ENCODE peak calls at places on chromosomes 3 and 15, in six cellular contexts. One of them, this sample, is unnamed. For H3K9me3, the result is how much of the 10 kb centered on the place peaks cover.

GRCh38 chr15:69290346-69291164 is 8.2 kb upstream of the PAQR5 start:
- DNase-seq in aorta: no peak
- DNase-seq in PC-9: no peak
- DNase-seq in HAP-1: no peak
- DNase-seq in endodermal cell: peak
- DNase-seq in naive thymus-derived CD4-positive, alpha-beta T cell: no peak
- DNase-seq in this sample: peak

GRCh38 chr3:31980530-31981205 is 394 bp downstream of the OSBPL10 start:
- DNase-seq in HAP-1: peak
- DNase-seq in endodermal cell: peak
- DNase-seq in aorta: peak
- DNase-seq in PC-9: peak
- DNase-seq in naive thymus-derived CD4-positive, alpha-beta T cell: peak
- DNase-seq in this sample: peak

GRCh38 chr15:84598993-84599392 is 1.8 kb upstream of the ZSCAN2 start:
- DNase-seq in aorta: no peak
- DNase-seq in naive thymus-derived CD4-positive, alpha-beta T cell: no peak
- DNase-seq in HAP-1: peak
- DNase-seq in PC-9: peak
- DNase-seq in endodermal cell: peak
- DNase-seq in this sample: no peak

GRCh38 chr15:85636351-85636750 is 158.4 kb downstream of the KLHL25 start:
- DNase-seq in aorta: no peak
- DNase-seq in endodermal cell: no peak
- DNase-seq in HAP-1: no peak
- DNase-seq in PC-9: no peak
- DNase-seq in naive thymus-derived CD4-positive, alpha-beta T cell: no peak
- DNase-seq in this sample: no peak

GRCh38 chr3:161101609-161102008 is 3.5 kb downstream of the B3GALNT1 start:
- DNase-seq in HAP-1: no peak
- DNase-seq in endodermal cell: no peak
- DNase-seq in naive thymus-derived CD4-positive, alpha-beta T cell: no peak
- DNase-seq in PC-9: no peak
- DNase-seq in aorta: no peak
- DNase-seq in this sample: no peak

GRCh38 chr15:36908991-36909390 is 191.4 kb downstream of the MEIS2 start:
- DNase-seq in naive thymus-derived CD4-positive, alpha-beta T cell: no peak
- DNase-seq in PC-9: no peak
- DNase-seq in aorta: no peak
- DNase-seq in HAP-1: no peak
- DNase-seq in endodermal cell: no peak
- DNase-seq in this sample: no peak

GRCh38 chr3:17142516-17142915 is 257.8 kb downstream of the PLCL2 start:
- DNase-seq in HAP-1: no peak
- DNase-seq in PC-9: no peak
- DNase-seq in endodermal cell: no peak
- DNase-seq in aorta: no peak
- DNase-seq in naive thymus-derived CD4-positive, alpha-beta T cell: no peak
- DNase-seq in this sample: no peak

GRCh38 chr15:66095871-66096710 is 157.5 kb downstream of the MEGF11 start:
- DNase-seq in naive thymus-derived CD4-positive, alpha-beta T cell: no peak
- DNase-seq in aorta: no peak
- DNase-seq in PC-9: no peak
- DNase-seq in endodermal cell: peak
- DNase-seq in HAP-1: no peak
- DNase-seq in this sample: peak

GRCh38 chr15:62248277-62248974 is 83.3 kb upstream of the C2CD4B start:
- DNase-seq in naive thymus-derived CD4-positive, alpha-beta T cell: no peak
- DNase-seq in HAP-1: no peak
- DNase-seq in PC-9: peak
- DNase-seq in endodermal cell: no peak
- DNase-seq in aorta: no peak
- DNase-seq in this sample: no peak

GRCh38 chr15:75104804-75105557 is 81.6 kb downstream of the PPCDC start:
- DNase-seq in HAP-1: no peak
- DNase-seq in PC-9: peak
- DNase-seq in naive thymus-derived CD4-positive, alpha-beta T cell: no peak
- DNase-seq in endodermal cell: no peak
- DNase-seq in aorta: peak
- DNase-seq in this sample: no peak

GRCh38 chr15:64430000-64430735 is 30.2 kb upstream of the ZNF609 start:
- DNase-seq in HAP-1: peak
- DNase-seq in PC-9: no peak
- DNase-seq in endodermal cell: peak
- DNase-seq in aorta: no peak
- DNase-seq in naive thymus-derived CD4-positive, alpha-beta T cell: peak
- DNase-seq in this sample: no peak

GRCh38 chr15:21267686-21268395 is 172.5 kb downstream of the POTEB3 start:
- DNase-seq in aorta: no peak
- DNase-seq in endodermal cell: no peak
- DNase-seq in HAP-1: no peak
- DNase-seq in PC-9: no peak
- DNase-seq in naive thymus-derived CD4-positive, alpha-beta T cell: no peak
- DNase-seq in this sample: no peak

GRCh38 chr3:134388748-134389485 is 14.7 kb upstream of the AMOTL2 start:
- DNase-seq in aorta: no peak
- DNase-seq in HAP-1: no peak
- DNase-seq in PC-9: no peak
- DNase-seq in naive thymus-derived CD4-positive, alpha-beta T cell: no peak
- DNase-seq in endodermal cell: no peak
- DNase-seq in this sample: no peak

GRCh38 chr3:126485956-126486884 is 10.5 kb upstream of the ZXDC start:
- DNase-seq in endodermal cell: no peak
- DNase-seq in aorta: peak
- DNase-seq in PC-9: no peak
- DNase-seq in HAP-1: no peak
- DNase-seq in naive thymus-derived CD4-positive, alpha-beta T cell: no peak
- DNase-seq in this sample: no peak

GRCh38 chr3:178392553-178392952 is 143.7 kb upstream of the KCNMB2 start:
- DNase-seq in HAP-1: no peak
- DNase-seq in endodermal cell: no peak
- DNase-seq in PC-9: no peak
- DNase-seq in aorta: no peak
- DNase-seq in naive thymus-derived CD4-positive, alpha-beta T cell: no peak
- DNase-seq in this sample: no peak

GRCh38 chr3:127473244-127474024 is 117.1 kb downstream of the TPRA1 start:
- DNase-seq in naive thymus-derived CD4-positive, alpha-beta T cell: no peak
- DNase-seq in HAP-1: peak
- DNase-seq in PC-9: peak
- DNase-seq in endodermal cell: peak
- DNase-seq in aorta: no peak
- DNase-seq in this sample: no peak

GRCh38 chr15:90097475-90097874 is 4.8 kb downstream of the IDH2 start:
- DNase-seq in endodermal cell: no peak
- DNase-seq in aorta: peak
- DNase-seq in naive thymus-derived CD4-positive, alpha-beta T cell: peak
- DNase-seq in HAP-1: no peak
- DNase-seq in PC-9: no peak
- DNase-seq in this sample: no peak

GRCh38 chr3:160968731-160969130 is 136.4 kb downstream of the B3GALNT1 start:
- DNase-seq in naive thymus-derived CD4-positive, alpha-beta T cell: no peak
- DNase-seq in PC-9: no peak
- DNase-seq in aorta: no peak
- DNase-seq in HAP-1: no peak
- DNase-seq in endodermal cell: no peak
- DNase-seq in this sample: no peak

GRCh38 chr3:168498194-168498593 is 402.5 kb upstream of the GOLIM4 start:
- DNase-seq in HAP-1: no peak
- DNase-seq in aorta: no peak
- DNase-seq in PC-9: no peak
- DNase-seq in naive thymus-derived CD4-positive, alpha-beta T cell: no peak
- DNase-seq in endodermal cell: no peak
- DNase-seq in this sample: no peak

GRCh38 chr3:89314454-89314853 is 207.0 kb downstream of the EPHA3 start:
- DNase-seq in aorta: no peak
- DNase-seq in endodermal cell: peak
- DNase-seq in naive thymus-derived CD4-positive, alpha-beta T cell: no peak
- DNase-seq in PC-9: no peak
- DNase-seq in HAP-1: peak
- DNase-seq in this sample: no peak

DNA sequence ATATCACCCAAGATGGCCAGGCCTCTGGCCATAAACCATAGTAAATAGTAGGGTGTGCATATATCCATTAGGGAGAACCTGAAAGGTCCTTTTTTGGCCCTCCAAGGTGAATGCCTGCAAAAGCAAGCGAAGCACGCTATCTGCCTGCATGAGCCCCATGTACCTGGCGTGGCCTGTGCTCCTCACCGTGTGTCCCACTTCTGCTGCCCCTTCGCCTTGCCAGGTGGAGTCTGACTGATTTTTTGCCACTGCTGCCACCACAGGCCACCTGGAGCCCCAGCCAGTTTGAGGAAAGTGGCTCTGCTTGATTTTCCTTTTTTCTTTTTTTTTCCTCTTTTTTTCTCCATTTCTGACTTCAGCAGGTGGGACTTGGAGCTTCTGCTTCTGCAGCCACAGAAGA is 139.7 kb downstream of the SNRPN start:
- DNase-seq in PC-9: no peak
- DNase-seq in endodermal cell: peak
- DNase-seq in HAP-1: no peak
- DNase-seq in aorta: no peak
- DNase-seq in naive thymus-derived CD4-positive, alpha-beta T cell: no peak
- DNase-seq in this sample: no peak
- H3K9me3 ChIP-seq in PC-9: under half
- H3K9me3 ChIP-seq in endodermal cell: under half
- H3K9me3 ChIP-seq in HAP-1: under half
- H3K9me3 ChIP-seq in aorta: under half
- H3K9me3 ChIP-seq in naive thymus-derived CD4-positive, alpha-beta T cell: half or more
- H3K9me3 ChIP-seq in this sample: half or more

DNA sequence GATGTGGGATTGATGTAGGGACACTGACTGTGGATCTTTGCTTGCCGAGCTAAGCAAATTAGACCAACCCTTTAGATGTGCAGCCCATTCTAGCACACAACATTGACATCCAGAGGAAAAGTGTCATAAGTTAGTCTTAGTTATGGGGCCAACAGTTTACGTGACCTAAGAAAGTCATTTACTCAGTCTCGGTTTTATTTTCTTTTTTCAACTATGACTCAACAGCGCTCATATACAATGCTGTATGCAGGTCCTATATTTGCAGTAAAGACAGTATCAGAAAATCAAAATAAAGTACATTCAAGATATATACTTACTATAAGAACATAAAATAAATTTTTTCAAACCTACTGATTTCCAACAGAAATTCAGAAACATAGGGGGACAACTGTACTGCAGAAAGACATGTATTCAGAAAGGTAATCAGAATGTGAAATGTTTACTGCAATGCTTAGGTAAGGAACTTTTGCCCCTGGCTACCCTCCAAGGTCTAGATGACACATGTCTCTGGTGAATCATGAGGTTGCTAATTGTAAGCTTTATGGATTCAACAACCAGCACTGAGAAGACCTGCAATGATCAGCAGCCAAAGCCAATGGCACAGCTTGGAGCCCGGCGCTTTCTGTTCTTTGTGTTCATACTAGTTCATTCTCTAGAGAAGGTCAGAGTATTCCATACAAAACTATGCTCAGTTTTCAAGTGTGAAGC is 317.5 kb upstream of the CNTN6 start:
- DNase-seq in HAP-1: no peak
- DNase-seq in PC-9: no peak
- DNase-seq in endodermal cell: no peak
- DNase-seq in aorta: no peak
- DNase-seq in naive thymus-derived CD4-positive, alpha-beta T cell: no peak
- DNase-seq in this sample: no peak
- H3K9me3 ChIP-seq in HAP-1: under half
- H3K9me3 ChIP-seq in PC-9: under half
- H3K9me3 ChIP-seq in endodermal cell: half or more
- H3K9me3 ChIP-seq in aorta: under half
- H3K9me3 ChIP-seq in naive thymus-derived CD4-positive, alpha-beta T cell: under half
- H3K9me3 ChIP-seq in this sample: under half

GRCh38 chr15:82228750-82229149 is 33.8 kb downstream of the EFL1 start:
- DNase-seq in HAP-1: no peak
- DNase-seq in aorta: no peak
- DNase-seq in naive thymus-derived CD4-positive, alpha-beta T cell: no peak
- DNase-seq in endodermal cell: no peak
- DNase-seq in PC-9: no peak
- DNase-seq in this sample: no peak

GRCh38 chr15:82231842-82232241 is 30.7 kb downstream of the EFL1 start:
- DNase-seq in HAP-1: no peak
- DNase-seq in aorta: no peak
- DNase-seq in endodermal cell: no peak
- DNase-seq in PC-9: no peak
- DNase-seq in naive thymus-derived CD4-positive, alpha-beta T cell: no peak
- DNase-seq in this sample: no peak

DNA sequence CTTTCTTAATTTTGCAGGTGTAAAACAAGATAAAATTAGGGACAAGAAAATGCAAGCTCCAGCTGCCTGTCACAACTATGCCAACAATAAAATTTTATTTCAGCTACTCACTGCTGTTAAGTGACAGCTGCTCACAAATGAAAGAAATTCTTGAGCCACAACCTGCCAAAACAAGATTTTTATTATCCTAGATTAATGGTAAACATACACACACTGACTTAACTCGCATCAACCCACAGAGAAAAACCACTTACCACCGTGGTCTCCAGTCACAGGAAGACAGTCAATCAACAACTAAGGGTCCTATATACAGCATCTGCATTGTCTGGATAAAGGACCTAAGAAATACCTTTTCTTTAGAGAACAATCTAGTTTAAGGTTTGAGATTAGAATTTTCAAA is 31.3 kb downstream of the EFL1 start:
- DNase-seq in PC-9: no peak
- DNase-seq in endodermal cell: no peak
- DNase-seq in aorta: no peak
- DNase-seq in naive thymus-derived CD4-positive, alpha-beta T cell: no peak
- DNase-seq in HAP-1: no peak
- DNase-seq in this sample: no peak
- H3K9me3 ChIP-seq in PC-9: under half
- H3K9me3 ChIP-seq in endodermal cell: under half
- H3K9me3 ChIP-seq in aorta: under half
- H3K9me3 ChIP-seq in naive thymus-derived CD4-positive, alpha-beta T cell: under half
- H3K9me3 ChIP-seq in HAP-1: under half
- H3K9me3 ChIP-seq in this sample: under half

GRCh38 chr15:24627443-24627842 is 48.1 kb upstream of the NPAP1 start:
- DNase-seq in naive thymus-derived CD4-positive, alpha-beta T cell: no peak
- DNase-seq in aorta: no peak
- DNase-seq in endodermal cell: no peak
- DNase-seq in PC-9: no peak
- DNase-seq in HAP-1: no peak
- DNase-seq in this sample: no peak

GRCh38 chr15:24617646-24618045 is 57.9 kb upstream of the NPAP1 start:
- DNase-seq in naive thymus-derived CD4-positive, alpha-beta T cell: no peak
- DNase-seq in aorta: no peak
- DNase-seq in PC-9: no peak
- DNase-seq in endodermal cell: no peak
- DNase-seq in HAP-1: no peak
- DNase-seq in this sample: no peak

DNA sequence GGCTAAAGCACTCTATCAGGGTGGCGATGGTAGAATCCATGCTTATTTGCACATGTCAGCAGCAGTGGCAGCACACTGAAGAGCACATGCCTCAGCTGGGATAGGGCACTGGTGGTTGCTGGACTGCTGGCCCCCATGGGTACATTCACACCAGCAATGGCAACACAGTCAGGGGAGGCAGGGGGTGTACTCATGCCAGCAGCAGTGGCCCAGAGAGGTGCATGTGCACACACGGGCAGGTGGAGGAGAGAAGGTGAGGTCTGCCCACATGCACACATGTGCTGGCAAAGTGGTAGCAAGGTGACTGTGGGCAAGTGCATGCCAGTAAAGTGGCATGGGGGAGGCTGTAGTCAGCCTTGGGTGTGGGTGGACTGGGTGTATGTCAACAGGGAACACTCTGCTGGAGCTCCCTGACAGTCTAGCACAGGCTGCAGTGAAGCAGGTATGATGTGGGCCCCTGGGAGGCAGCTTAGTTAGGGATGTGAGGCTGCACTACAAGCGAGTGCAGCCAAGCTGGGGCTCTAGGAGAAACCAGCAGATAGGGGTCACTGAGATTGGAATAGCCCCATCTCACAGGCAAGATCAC is 53.9 kb upstream of the NPAP1 start:
- DNase-seq in HAP-1: no peak
- DNase-seq in PC-9: no peak
- DNase-seq in endodermal cell: no peak
- DNase-seq in naive thymus-derived CD4-positive, alpha-beta T cell: no peak
- DNase-seq in aorta: no peak
- DNase-seq in this sample: no peak
- H3K9me3 ChIP-seq in HAP-1: under half
- H3K9me3 ChIP-seq in PC-9: under half
- H3K9me3 ChIP-seq in endodermal cell: half or more
- H3K9me3 ChIP-seq in naive thymus-derived CD4-positive, alpha-beta T cell: under half
- H3K9me3 ChIP-seq in aorta: under half
- H3K9me3 ChIP-seq in this sample: under half